ENCODE peak calls at places on chromosomes 5 and 9, in four cellular contexts. L, P, T and B are unnamed samples. For H3K4me1, the result is how much of the 10 kb centered on the place peaks cover.

GRCh38 chr9:93315960-93316359 is 132.0 kb downstream of the WNK2 start:
- DNase-seq in T (no peak), P (no peak), L (no peak), B (no peak)

GRCh38 chr5:72237879-72238278 is 82.2 kb downstream of the MRPS27 start:
- DNase-seq in L (no peak), P (no peak), T (no peak), B (no peak)

GRCh38 chr5:51544386-51544785 is 161.1 kb downstream of the ISL1 start:
- DNase-seq in P (no peak), T (no peak), L (no peak), B (no peak)

GRCh38 chr9:16918920-16919319 is 48.5 kb upstream of the BNC2 start:
- DNase-seq in P (no peak), T (no peak), L (no peak), B (no peak)

GRCh38 chr5:149188383-149188782 is 47.1 kb downstream of the ABLIM3 start:
- DNase-seq in P (no peak), L (no peak), T (no peak), B (no peak)

GRCh38 chr5:61313960-61314681 is 17.9 kb upstream of the ZSWIM6 start:
- DNase-seq in L (no peak), T (no peak), P (no peak), B (no peak)

GRCh38 chr5:93191426-93191825 is 389.6 kb downstream of the NR2F1-AS1 start:
- DNase-seq in T (no peak), P (no peak), L (no peak), B (no peak)

GRCh38 chr5:103041071-103041676 is 78.8 kb downstream of the GIN1 start:
- DNase-seq in P (no peak), L (no peak), T (no peak), B (no peak)

GRCh38 chr5:7394889-7395431 is 978 bp upstream of the ADCY2 start:
- DNase-seq in L (no peak), P (no peak), T (no peak), B (no peak)

GRCh38 chr5:73944581-73944980 is 318.6 kb downstream of the ARHGEF28 start:
- DNase-seq in L (no peak), T (no peak), P (no peak), B (no peak)

GRCh38 chr5:156200938-156201792 is 125.8 kb upstream of the SGCD start:
- DNase-seq in P (no peak), T (no peak), L (no peak), B (no peak)

GRCh38 chr5:151751091-151751490 is 7.3 kb downstream of the ATOX1 start:
- DNase-seq in P (no peak), L (no peak), T (no peak), B (no peak)
- H3K4me1 ChIP-seq in P (under half), L (half or more), T (under half), B (under half)

GRCh38 chr9:130327070-130327780 is 61.7 kb downstream of the HMCN2 start:
- DNase-seq in L (no peak), T (no peak), P (no peak), B (no peak)

GRCh38 chr9:130325921-130326320 is 60.4 kb downstream of the HMCN2 start:
- DNase-seq in P (no peak), L (no peak), T (no peak), B (no peak)

GRCh38 chr9:130329061-130329460 is 63.5 kb downstream of the HMCN2 start:
- DNase-seq in P (no peak), T (no peak), L (no peak), B (no peak)

GRCh38 chr9:130328349-130328801 is 62.8 kb downstream of the HMCN2 start:
- DNase-seq in L (no peak), T (no peak), P (no peak), B (no peak)

DNA sequence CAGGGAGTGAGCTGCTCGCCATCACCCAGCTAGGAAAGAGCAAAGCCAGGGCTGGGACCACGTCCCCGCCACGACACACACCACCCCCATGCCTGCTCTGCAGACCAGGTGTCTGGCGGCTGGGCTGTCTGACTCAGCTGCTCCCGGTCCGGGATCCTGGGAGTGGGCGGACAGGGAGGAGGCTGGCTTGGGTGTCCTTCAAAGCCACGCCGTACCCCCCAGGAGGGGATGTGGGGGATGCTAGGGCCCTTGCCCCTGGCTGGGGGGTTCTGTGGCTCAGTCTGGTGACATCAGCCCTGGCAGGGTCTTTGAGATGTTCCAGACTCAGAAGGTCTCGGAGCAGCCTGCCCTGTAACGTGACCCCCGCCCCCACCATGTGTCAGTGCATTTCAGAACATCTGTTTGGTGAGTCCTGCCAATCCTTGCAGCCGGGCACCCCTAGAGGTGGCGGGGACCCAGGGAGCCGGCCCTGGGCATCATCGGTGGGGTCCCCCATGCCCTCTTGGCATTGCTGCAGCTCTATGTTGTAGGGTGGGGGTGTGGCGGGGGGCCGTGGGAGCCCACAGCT is 62.3 kb downstream of the HMCN2 start:
- DNase-seq in P (no peak), L (no peak), T (no peak), B (peak)
- H3K4me3 ChIP-seq in P (no peak), L (no peak), T (no peak), B (no peak)

GRCh38 chr5:123097871-123098735 is 9.1 kb downstream of the PRDM6 start:
- DNase-seq in L (no peak), T (no peak), P (no peak), B (no peak)

GRCh38 chr5:123095694-123096120 is 6.7 kb downstream of the PRDM6 start:
- DNase-seq in L (no peak), P (no peak), T (no peak), B (no peak)

GRCh38 chr5:123099514-123100151 is 10.6 kb downstream of the PRDM6 start:
- DNase-seq in T (no peak), L (no peak), P (no peak), B (no peak)

GRCh38 chr5:123097483-123097870 is 8.4 kb downstream of the PRDM6 start:
- DNase-seq in P (no peak), L (no peak), T (no peak), B (no peak)

GRCh38 chr5:123098767-123099513 is 9.9 kb downstream of the PRDM6 start:
- DNase-seq in T (no peak), L (no peak), P (no peak), B (no peak)
- H3K4me1 ChIP-seq in T (under half), L (under half), P (under half), B (under half)

DNA sequence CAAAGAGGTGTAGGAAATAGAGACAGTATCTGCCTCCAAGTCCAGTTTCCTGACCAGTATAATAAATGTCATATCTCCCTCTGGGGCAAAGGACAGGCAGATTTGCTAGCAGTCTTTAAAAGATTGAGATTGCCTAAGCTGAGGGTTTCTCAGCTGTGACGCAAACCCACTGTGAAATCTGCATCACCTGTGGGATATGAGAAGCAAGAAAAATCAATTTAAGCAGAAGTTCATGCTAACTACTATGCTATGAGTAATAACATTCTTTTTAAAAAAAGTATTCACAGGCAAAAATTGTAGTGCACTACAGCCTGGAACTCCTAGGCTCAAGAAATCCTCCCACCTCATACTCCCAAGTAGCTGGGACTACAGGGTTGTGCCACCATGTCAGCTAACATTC is 168.1 kb upstream of the POC5 start:
- DNase-seq in L (no peak), T (no peak), P (no peak), B (no peak)
- H3K4me3 ChIP-seq in L (no peak), T (no peak), P (no peak), B (no peak)

GRCh38 chr5:169095976-169096375 is 205.0 kb downstream of the SLIT3 start:
- DNase-seq in P (no peak), T (no peak), L (no peak), B (no peak)

GRCh38 chr5:169097897-169098296 is 203.0 kb downstream of the SLIT3 start:
- DNase-seq in L (no peak), T (no peak), P (no peak), B (no peak)

GRCh38 chr5:169095410-169095772 is 205.5 kb downstream of the SLIT3 start:
- DNase-seq in T (no peak), P (no peak), L (no peak), B (no peak)

GRCh38 chr5:169098331-169099121 is 202.4 kb downstream of the SLIT3 start:
- DNase-seq in P (no peak), T (no peak), L (no peak), B (no peak)

DNA sequence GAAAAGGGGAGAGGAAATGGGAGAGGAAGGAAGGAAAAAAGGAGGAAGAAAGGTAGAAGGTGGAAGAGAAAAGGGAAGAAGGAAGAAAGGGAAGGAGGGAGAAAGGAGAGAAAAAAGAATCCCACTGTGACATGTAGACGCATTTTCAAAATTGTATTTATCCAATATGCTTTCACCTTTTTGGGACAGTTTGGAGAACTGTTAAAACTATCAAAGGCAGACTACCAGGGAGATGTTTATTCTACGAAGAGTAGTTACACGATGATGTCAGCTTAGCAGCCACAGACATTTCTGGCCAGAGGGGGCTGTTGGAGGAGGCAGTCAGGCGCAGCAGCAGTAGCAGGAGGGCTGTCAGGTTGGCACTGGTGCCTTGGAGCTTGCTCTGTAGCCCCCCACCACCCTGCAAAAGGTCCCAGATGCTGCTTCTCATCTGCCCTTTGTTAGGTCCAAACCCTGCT is 203.5 kb downstream of the SLIT3 start:
- DNase-seq in P (no peak), L (no peak), T (no peak), B (no peak)
- H3K4me1 ChIP-seq in P (under half), L (under half), T (under half), B (under half)